ENCODE peak calls at places on chromosome 17, in four cellular contexts. One of them, this sample, is unnamed. For H3K4me1, the result is how much of the 10 kb centered on the place peaks cover.

GRCh38 chr17:34998205-34998604 is 17.9 kb downstream of the LIG3 start:
- DNase-seq in IMR-90: peak
- DNase-seq in colonic mucosa: peak
- DNase-seq in Karpas-422: peak
- DNase-seq in this sample: peak

GRCh38 chr17:72409405-72410002 is 288.7 kb downstream of the SOX9 start:
- DNase-seq in colonic mucosa: no peak
- DNase-seq in Karpas-422: peak
- DNase-seq in IMR-90: no peak
- DNase-seq in this sample: no peak

GRCh38 chr17:73099504-73099903 is 7.0 kb upstream of the SLC39A11 start:
- DNase-seq in Karpas-422: no peak
- DNase-seq in colonic mucosa: no peak
- DNase-seq in IMR-90: no peak
- DNase-seq in this sample: no peak

GRCh38 chr17:38584350-38584925 is 21.3 kb downstream of the SRCIN1 start:
- DNase-seq in colonic mucosa: peak
- DNase-seq in Karpas-422: peak
- DNase-seq in IMR-90: peak
- DNase-seq in this sample: no peak

GRCh38 chr17:10117085-10117484 is 81.3 kb downstream of the GAS7 start:
- DNase-seq in colonic mucosa: no peak
- DNase-seq in Karpas-422: peak
- DNase-seq in IMR-90: no peak
- DNase-seq in this sample: no peak

GRCh38 chr17:77281024-77281903 is 140.5 kb downstream of the SEC14L1 start:
- DNase-seq in Karpas-422: no peak
- DNase-seq in IMR-90: peak
- DNase-seq in colonic mucosa: peak
- DNase-seq in this sample: no peak

GRCh38 chr17:61286449-61286848 is 113.2 kb upstream of the TBX2 start:
- DNase-seq in IMR-90: no peak
- DNase-seq in colonic mucosa: no peak
- DNase-seq in Karpas-422: no peak
- DNase-seq in this sample: no peak

GRCh38 chr17:21548236-21548635 is 144.1 kb upstream of the KCNJ18 start:
- DNase-seq in IMR-90: no peak
- DNase-seq in colonic mucosa: no peak
- DNase-seq in Karpas-422: no peak
- DNase-seq in this sample: no peak

GRCh38 chr17:17837966-17838962 is 1.5 kb upstream of the SREBF1 start:
- DNase-seq in IMR-90: peak
- DNase-seq in Karpas-422: no peak
- DNase-seq in colonic mucosa: peak
- DNase-seq in this sample: no peak
- H3K4me1 ChIP-seq in IMR-90: under half
- H3K4me1 ChIP-seq in Karpas-422: half or more
- H3K4me1 ChIP-seq in colonic mucosa: under half
- H3K4me1 ChIP-seq in this sample: under half

DNA sequence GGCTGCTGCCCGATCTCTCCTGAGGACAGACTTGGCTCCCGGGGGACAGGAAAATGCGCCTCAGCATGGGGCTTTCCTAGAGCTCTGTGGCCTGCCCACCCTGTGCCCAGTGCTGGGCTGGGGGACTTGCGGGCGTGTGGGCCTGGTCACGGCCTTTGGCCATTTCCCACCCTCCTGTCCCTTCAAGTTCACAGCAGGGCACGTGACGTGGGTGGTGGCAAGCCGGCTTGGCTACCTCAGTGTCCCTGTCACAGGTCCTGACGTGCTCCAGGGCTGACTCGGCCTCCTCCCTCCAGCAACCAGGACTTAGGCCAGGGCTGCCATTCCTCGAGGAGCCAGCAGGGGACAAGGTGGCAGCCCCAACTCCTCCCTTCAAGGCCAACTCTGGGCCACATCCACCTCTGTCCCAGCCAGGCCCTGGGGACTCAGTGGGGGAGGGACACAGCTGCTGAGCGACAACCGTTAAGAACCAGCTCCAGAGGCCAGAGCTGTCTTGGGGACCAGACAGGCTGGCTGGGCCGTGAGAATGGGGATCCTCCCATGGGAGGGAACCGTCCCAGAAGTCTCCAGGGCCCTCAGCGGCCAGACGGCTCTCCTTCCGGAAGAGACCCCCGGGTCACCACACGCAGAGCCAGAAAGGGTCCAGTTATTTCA is 981 bp upstream of the UNC13D start:
- DNase-seq in IMR-90: peak
- DNase-seq in colonic mucosa: peak
- DNase-seq in Karpas-422: peak
- DNase-seq in this sample: peak
- H3K4me3 ChIP-seq in IMR-90: no peak
- H3K4me3 ChIP-seq in colonic mucosa: no peak
- H3K4me3 ChIP-seq in Karpas-422: peak
- H3K4me3 ChIP-seq in this sample: no peak

DNA sequence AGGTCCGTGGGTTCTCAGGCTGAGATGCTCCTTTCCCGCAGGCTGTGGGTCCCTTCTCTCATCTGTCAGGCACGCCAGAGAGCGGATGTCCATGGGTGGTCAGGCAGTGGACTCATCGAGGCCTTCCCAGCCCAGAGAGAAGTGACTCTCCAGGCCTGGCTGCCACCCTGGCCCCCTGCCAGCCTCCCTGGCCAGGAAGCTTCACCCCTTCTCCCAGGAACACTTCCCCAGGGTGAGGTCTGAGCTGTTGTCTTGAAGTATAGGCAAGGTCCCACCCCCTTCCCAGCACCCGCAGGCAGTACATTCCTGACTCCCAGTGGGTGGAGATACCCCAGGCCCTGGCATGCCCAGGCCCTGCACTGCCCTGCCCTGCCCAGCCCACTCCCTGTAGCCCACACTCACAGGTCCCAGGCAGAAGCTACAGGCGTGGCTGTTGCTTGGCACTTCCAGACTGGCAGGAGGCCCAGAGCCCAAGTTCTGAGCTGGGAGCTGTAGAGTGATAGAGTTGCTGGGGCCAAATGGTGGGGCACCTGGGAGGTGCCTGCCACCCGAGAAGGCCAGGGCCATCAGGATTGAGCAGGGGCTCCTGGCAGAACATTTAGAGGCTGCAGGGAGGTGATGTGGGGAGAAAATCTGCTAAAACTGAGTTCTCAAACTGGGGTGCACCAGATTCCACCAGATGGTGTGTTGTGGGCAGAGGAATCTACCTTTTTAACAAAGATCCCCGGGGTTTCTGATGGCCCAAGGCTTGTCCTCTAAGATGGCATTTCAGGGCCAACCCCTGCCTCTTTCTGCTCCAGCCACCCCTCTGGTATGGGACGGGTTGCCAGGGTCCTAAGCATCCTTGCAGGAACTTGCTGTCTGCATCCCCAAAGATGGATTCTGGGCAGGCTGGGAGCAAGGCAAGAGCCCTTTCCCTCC is 6.7 kb downstream of the ITGA3 start:
- DNase-seq in Karpas-422: no peak
- DNase-seq in IMR-90: peak
- DNase-seq in colonic mucosa: peak
- DNase-seq in this sample: no peak
- H3K4me1 ChIP-seq in Karpas-422: under half
- H3K4me1 ChIP-seq in IMR-90: half or more
- H3K4me1 ChIP-seq in colonic mucosa: under half
- H3K4me1 ChIP-seq in this sample: under half

GRCh38 chr17:40339068-40339699 is 25.4 kb downstream of the GJD3 start:
- DNase-seq in IMR-90: no peak
- DNase-seq in colonic mucosa: no peak
- DNase-seq in Karpas-422: no peak
- DNase-seq in this sample: no peak
- H3K4me3 ChIP-seq in IMR-90: no peak
- H3K4me3 ChIP-seq in colonic mucosa: no peak
- H3K4me3 ChIP-seq in Karpas-422: no peak
- H3K4me3 ChIP-seq in this sample: no peak

DNA sequence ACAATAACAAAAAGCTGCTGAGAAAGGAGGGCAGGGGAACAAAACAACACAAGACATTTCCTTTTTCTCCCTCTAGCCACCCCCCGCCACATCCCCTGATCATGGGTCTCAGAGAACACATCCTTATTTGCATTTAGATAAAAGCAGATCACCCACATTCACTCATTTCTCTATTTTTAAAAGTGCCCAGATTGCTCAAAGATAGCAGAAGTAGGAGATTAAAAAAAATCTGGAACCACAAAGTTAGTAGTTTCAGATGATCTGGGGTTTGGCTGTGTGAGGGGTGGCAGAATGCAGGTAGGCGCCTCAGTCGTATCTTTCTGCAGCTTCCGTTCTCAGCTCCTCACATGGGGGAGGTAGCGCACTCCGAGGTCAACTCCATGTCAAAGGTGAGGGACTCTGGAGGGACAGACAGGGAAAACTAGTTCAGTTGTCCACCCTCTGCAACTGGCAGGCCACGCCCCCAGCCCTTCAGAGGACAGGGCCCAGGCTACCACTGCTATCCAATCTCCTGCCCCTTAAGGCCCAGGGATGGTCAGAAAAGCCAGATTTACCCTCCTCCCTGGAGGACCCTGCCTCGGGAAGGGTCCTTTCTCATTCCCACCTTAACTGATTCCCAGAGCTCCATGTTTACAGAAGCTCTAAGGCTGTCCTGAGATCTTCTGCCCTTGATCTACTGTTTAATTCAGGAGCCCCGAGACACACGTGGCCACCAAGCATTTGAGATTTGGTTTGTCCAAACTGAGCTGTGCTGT is 27.3 kb downstream of the STAT5A start:
- DNase-seq in colonic mucosa: no peak
- DNase-seq in IMR-90: no peak
- DNase-seq in Karpas-422: peak
- DNase-seq in this sample: no peak
- H3K4me1 ChIP-seq in colonic mucosa: under half
- H3K4me1 ChIP-seq in IMR-90: under half
- H3K4me1 ChIP-seq in Karpas-422: half or more
- H3K4me1 ChIP-seq in this sample: under half

DNA sequence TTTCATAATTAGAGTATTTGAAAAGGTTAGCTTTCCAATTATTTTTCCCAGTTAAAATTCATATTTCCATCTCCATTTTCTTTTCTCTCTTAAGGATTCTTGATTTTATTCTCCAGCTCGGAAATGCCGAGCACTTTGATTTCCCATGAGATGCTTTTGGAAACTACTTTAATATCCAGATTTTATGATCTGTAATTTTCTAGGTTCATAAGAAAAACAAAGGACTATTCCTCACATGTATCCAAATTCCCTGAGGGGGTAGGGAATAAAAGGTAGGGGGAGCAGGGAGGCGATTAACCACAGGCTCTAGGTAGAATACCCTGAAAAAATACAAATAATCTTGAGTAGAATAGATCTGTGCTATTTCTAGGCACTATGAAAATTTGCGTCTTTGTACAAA is 938 bp downstream of the RNF43 start:
- DNase-seq in colonic mucosa: no peak
- DNase-seq in IMR-90: no peak
- DNase-seq in Karpas-422: no peak
- DNase-seq in this sample: no peak
- H3K4me3 ChIP-seq in colonic mucosa: peak
- H3K4me3 ChIP-seq in IMR-90: no peak
- H3K4me3 ChIP-seq in Karpas-422: no peak
- H3K4me3 ChIP-seq in this sample: no peak

GRCh38 chr17:79840989-79841286 is 1.7 kb upstream of the CBX4 start:
- DNase-seq in IMR-90: no peak
- DNase-seq in colonic mucosa: no peak
- DNase-seq in Karpas-422: no peak
- DNase-seq in this sample: no peak

GRCh38 chr17:79837888-79838540 is 1.2 kb downstream of the CBX4 start:
- DNase-seq in IMR-90: no peak
- DNase-seq in Karpas-422: no peak
- DNase-seq in colonic mucosa: peak
- DNase-seq in this sample: no peak

GRCh38 chr17:79838541-79839274 is 532 bp downstream of the CBX4 start:
- DNase-seq in Karpas-422: peak
- DNase-seq in IMR-90: peak
- DNase-seq in colonic mucosa: peak
- DNase-seq in this sample: no peak

GRCh38 chr17:79840204-79840988 is 1.2 kb upstream of the CBX4 start:
- DNase-seq in Karpas-422: no peak
- DNase-seq in IMR-90: peak
- DNase-seq in colonic mucosa: peak
- DNase-seq in this sample: no peak

DNA sequence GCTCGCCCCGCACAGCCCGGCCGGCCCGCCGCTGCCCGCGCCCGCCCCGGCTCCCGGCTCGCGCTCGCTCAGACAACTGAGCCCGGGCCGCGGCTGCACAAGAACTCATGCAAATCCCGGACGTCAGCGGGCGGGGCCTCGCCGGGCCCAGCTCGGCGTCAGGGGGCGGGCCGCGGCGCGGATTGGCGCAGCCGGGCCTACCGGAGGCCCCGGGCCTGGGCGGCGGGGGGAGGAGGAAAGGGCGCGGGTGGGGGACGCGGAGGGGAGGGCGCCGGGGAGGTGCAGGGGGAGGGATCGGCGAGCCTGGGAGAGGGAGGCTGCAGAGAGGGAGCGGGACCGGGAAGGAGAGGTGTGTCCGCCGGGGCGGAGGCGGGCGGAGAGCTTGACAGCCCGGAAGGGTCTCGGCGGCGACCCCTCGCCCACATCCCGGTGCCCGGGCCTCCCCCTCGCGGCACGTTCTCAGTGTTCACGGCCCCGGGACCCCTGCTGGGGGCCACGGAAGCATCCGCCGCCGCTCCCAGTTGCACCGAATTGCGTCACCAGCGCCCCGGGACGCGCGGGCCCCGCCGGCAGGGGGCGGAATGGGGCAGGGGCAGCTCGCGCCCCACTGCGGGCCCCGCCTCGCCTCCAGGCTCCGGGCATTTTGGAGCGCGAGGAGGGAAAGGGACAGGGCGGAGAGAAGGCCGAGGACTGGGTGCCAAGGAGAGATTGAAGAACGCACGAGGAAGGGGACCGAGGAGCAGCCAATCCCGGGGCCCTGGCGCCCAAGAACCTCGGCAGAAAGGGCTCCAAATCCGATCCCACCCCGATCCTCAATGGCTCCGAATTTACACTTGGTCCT is at the start of gene CBX4:
- DNase-seq in Karpas-422: peak
- DNase-seq in colonic mucosa: peak
- DNase-seq in IMR-90: peak
- DNase-seq in this sample: no peak
- H3K4me1 ChIP-seq in Karpas-422: under half
- H3K4me1 ChIP-seq in colonic mucosa: under half
- H3K4me1 ChIP-seq in IMR-90: under half
- H3K4me1 ChIP-seq in this sample: under half

GRCh38 chr17:67492251-67492740 is 115.2 kb downstream of the PITPNC1 start:
- DNase-seq in colonic mucosa: no peak
- DNase-seq in Karpas-422: no peak
- DNase-seq in IMR-90: no peak
- DNase-seq in this sample: no peak

GRCh38 chr17:67492824-67493490 is 115.9 kb downstream of the PITPNC1 start:
- DNase-seq in IMR-90: peak
- DNase-seq in colonic mucosa: no peak
- DNase-seq in Karpas-422: no peak
- DNase-seq in this sample: no peak

GRCh38 chr17:67491678-67492019 is 114.6 kb downstream of the PITPNC1 start:
- DNase-seq in colonic mucosa: no peak
- DNase-seq in IMR-90: no peak
- DNase-seq in Karpas-422: no peak
- DNase-seq in this sample: no peak

GRCh38 chr17:67490471-67490870 is 113.4 kb downstream of the PITPNC1 start:
- DNase-seq in Karpas-422: no peak
- DNase-seq in IMR-90: no peak
- DNase-seq in colonic mucosa: no peak
- DNase-seq in this sample: no peak

GRCh38 chr17:67491009-67491677 is 114.1 kb downstream of the PITPNC1 start:
- DNase-seq in colonic mucosa: peak
- DNase-seq in Karpas-422: no peak
- DNase-seq in IMR-90: peak
- DNase-seq in this sample: no peak
- H3K4me3 ChIP-seq in colonic mucosa: no peak
- H3K4me3 ChIP-seq in Karpas-422: no peak
- H3K4me3 ChIP-seq in IMR-90: peak
- H3K4me3 ChIP-seq in this sample: no peak

This sample was measured in iPS DF 6.9.